ENCODE peak calls at places on chromosome 1, in six cellular contexts. One of them, this sample, is unnamed.

GRCh38 chr1:56639210-56639609 is 5.9 kb upstream of the PRKAA2 start:
- DNase-seq in uterus: no peak
- DNase-seq in Peyer's patch: no peak
- DNase-seq in endodermal cell: no peak
- DNase-seq in spleen: no peak
- DNase-seq in heart left ventricle: no peak
- DNase-seq in this sample: no peak

GRCh38 chr1:8059161-8059622 is 33.1 kb upstream of the ERRFI1 start:
- DNase-seq in uterus: no peak
- DNase-seq in Peyer's patch: no peak
- DNase-seq in endodermal cell: no peak
- DNase-seq in spleen: no peak
- DNase-seq in heart left ventricle: no peak
- DNase-seq in this sample: no peak

GRCh38 chr1:206911064-206911663 is 10.6 kb downstream of the FCMR start:
- DNase-seq in uterus: no peak
- DNase-seq in Peyer's patch: no peak
- DNase-seq in endodermal cell: peak
- DNase-seq in spleen: no peak
- DNase-seq in heart left ventricle: no peak
- DNase-seq in this sample: peak

GRCh38 chr1:194252189-194252588 is 1065.8 kb upstream of the B3GALT2 start:
- DNase-seq in uterus: no peak
- DNase-seq in Peyer's patch: no peak
- DNase-seq in endodermal cell: no peak
- DNase-seq in spleen: no peak
- DNase-seq in heart left ventricle: no peak
- DNase-seq in this sample: no peak

GRCh38 chr1:46479744-46480350 is 9.8 kb upstream of the DMBX1 start:
- DNase-seq in uterus: no peak
- DNase-seq in Peyer's patch: no peak
- DNase-seq in endodermal cell: peak
- DNase-seq in spleen: peak
- DNase-seq in heart left ventricle: no peak
- DNase-seq in this sample: peak

GRCh38 chr1:55632058-55632457 is 416.9 kb upstream of the USP24 start:
- DNase-seq in uterus: no peak
- DNase-seq in Peyer's patch: no peak
- DNase-seq in endodermal cell: no peak
- DNase-seq in spleen: no peak
- DNase-seq in heart left ventricle: no peak
- DNase-seq in this sample: no peak

GRCh38 chr1:15111597-15111996 is 42.0 kb upstream of the TMEM51 start:
- DNase-seq in uterus: no peak
- DNase-seq in Peyer's patch: no peak
- DNase-seq in endodermal cell: no peak
- DNase-seq in spleen: no peak
- DNase-seq in heart left ventricle: no peak
- DNase-seq in this sample: no peak

GRCh38 chr1:200989337-200989736 is 34.2 kb downstream of the KIF21B start:
- DNase-seq in uterus: no peak
- DNase-seq in Peyer's patch: no peak
- DNase-seq in endodermal cell: no peak
- DNase-seq in spleen: no peak
- DNase-seq in heart left ventricle: no peak
- DNase-seq in this sample: no peak

GRCh38 chr1:94316836-94317789 is 79.7 kb upstream of the ARHGAP29 start:
- DNase-seq in uterus: no peak
- DNase-seq in Peyer's patch: no peak
- DNase-seq in endodermal cell: no peak
- DNase-seq in spleen: no peak
- DNase-seq in heart left ventricle: no peak
- DNase-seq in this sample: no peak

GRCh38 chr1:58922302-58923089 is 138.6 kb upstream of the JUN start:
- DNase-seq in uterus: peak
- DNase-seq in Peyer's patch: peak
- DNase-seq in endodermal cell: no peak
- DNase-seq in spleen: no peak
- DNase-seq in heart left ventricle: peak
- DNase-seq in this sample: no peak

GRCh38 chr1:39404876-39405275 is 86.6 kb upstream of the BMP8A start:
- DNase-seq in uterus: no peak
- DNase-seq in Peyer's patch: no peak
- DNase-seq in endodermal cell: no peak
- DNase-seq in spleen: no peak
- DNase-seq in heart left ventricle: no peak
- DNase-seq in this sample: no peak

GRCh38 chr1:159008744-159009188 is 941 bp upstream of the IFI16 start:
- DNase-seq in uterus: no peak
- DNase-seq in Peyer's patch: peak
- DNase-seq in endodermal cell: no peak
- DNase-seq in spleen: peak
- DNase-seq in heart left ventricle: no peak
- DNase-seq in this sample: no peak
- H3K4me3 ChIP-seq in uterus: no peak
- H3K4me3 ChIP-seq in Peyer's patch: peak
- H3K4me3 ChIP-seq in endodermal cell: no peak
- H3K4me3 ChIP-seq in spleen: peak
- H3K4me3 ChIP-seq in heart left ventricle: peak
- H3K4me3 ChIP-seq in this sample: no peak

DNA sequence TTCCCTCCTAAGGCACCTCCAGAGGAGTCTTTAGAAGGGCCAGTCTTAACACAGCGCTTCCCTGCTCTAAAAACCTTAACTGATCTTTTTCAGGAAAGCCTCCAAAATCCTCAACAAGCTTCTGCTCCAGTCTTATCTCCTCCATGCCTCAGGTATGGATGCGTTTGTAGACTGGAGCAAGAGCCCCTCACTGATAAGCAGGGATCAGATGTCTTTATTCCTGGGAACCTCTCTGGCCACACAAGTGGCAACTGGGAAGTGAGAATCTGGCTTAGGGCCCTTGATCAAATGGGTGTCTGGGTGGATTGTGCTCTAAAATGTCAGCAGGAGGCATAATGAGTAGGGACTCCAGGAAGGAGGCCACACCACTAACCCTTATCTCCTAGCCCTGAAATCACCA is 1.4 kb downstream of the ZBTB8A start:
- DNase-seq in uterus: no peak
- DNase-seq in Peyer's patch: no peak
- DNase-seq in endodermal cell: peak
- DNase-seq in spleen: no peak
- DNase-seq in heart left ventricle: no peak
- DNase-seq in this sample: peak
- H3K4me3 ChIP-seq in uterus: no peak
- H3K4me3 ChIP-seq in Peyer's patch: no peak
- H3K4me3 ChIP-seq in endodermal cell: peak
- H3K4me3 ChIP-seq in spleen: peak
- H3K4me3 ChIP-seq in heart left ventricle: peak
- H3K4me3 ChIP-seq in this sample: peak

GRCh38 chr1:161198206-161198876 is 513 bp downstream of the ADAMTS4 start:
- DNase-seq in uterus: peak
- DNase-seq in Peyer's patch: no peak
- DNase-seq in endodermal cell: peak
- DNase-seq in spleen: peak
- DNase-seq in heart left ventricle: peak
- DNase-seq in this sample: peak

GRCh38 chr1:161197560-161198205 is 1.2 kb downstream of the ADAMTS4 start:
- DNase-seq in uterus: no peak
- DNase-seq in Peyer's patch: no peak
- DNase-seq in endodermal cell: no peak
- DNase-seq in spleen: peak
- DNase-seq in heart left ventricle: no peak
- DNase-seq in this sample: no peak

GRCh38 chr1:161199506-161200119 is 759 bp upstream of the ADAMTS4 start:
- DNase-seq in uterus: no peak
- DNase-seq in Peyer's patch: no peak
- DNase-seq in endodermal cell: peak
- DNase-seq in spleen: peak
- DNase-seq in heart left ventricle: peak
- DNase-seq in this sample: peak

GRCh38 chr1:161200421-161200991 is 1.7 kb upstream of the ADAMTS4 start:
- DNase-seq in uterus: no peak
- DNase-seq in Peyer's patch: no peak
- DNase-seq in endodermal cell: peak
- DNase-seq in spleen: peak
- DNase-seq in heart left ventricle: no peak
- DNase-seq in this sample: peak

DNA sequence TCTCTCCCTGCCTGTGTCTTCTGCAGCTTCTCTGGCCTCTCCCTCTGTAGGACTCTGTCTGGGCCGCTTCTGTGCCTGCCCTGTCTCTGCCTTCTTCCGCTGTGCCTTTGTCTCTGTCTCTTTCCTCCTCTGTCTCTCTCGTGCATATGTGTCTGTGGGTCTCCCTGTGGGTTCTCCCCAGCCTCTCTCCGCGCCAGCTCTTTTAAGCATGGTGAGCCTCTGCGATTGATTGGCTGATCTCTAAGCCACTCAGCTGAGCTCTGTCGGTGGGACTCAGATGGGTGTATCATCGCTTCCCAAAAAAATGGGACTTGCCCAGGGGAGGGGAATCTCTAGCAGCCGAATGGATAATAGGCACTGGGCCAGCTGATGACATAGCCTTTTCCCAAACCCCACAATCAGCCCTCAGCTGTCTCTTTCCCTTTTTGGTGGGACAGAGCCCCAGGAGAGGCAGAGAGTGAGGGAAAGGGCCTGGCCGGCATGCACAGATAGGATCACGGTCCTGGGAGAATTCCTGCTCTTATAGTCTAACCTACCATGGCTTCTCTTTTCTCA is at the start of gene ADAMTS4:
- DNase-seq in uterus: peak
- DNase-seq in Peyer's patch: peak
- DNase-seq in endodermal cell: peak
- DNase-seq in spleen: peak
- DNase-seq in heart left ventricle: peak
- DNase-seq in this sample: peak
- H3K4me3 ChIP-seq in uterus: peak
- H3K4me3 ChIP-seq in Peyer's patch: peak
- H3K4me3 ChIP-seq in endodermal cell: no peak
- H3K4me3 ChIP-seq in spleen: peak
- H3K4me3 ChIP-seq in heart left ventricle: peak
- H3K4me3 ChIP-seq in this sample: peak

GRCh38 chr1:230172016-230172356 is 104.9 kb downstream of the GALNT2 start:
- DNase-seq in uterus: no peak
- DNase-seq in Peyer's patch: peak
- DNase-seq in endodermal cell: peak
- DNase-seq in spleen: no peak
- DNase-seq in heart left ventricle: peak
- DNase-seq in this sample: no peak

GRCh38 chr1:230170610-230171009 is 103.6 kb downstream of the GALNT2 start:
- DNase-seq in uterus: no peak
- DNase-seq in Peyer's patch: no peak
- DNase-seq in endodermal cell: peak
- DNase-seq in spleen: no peak
- DNase-seq in heart left ventricle: peak
- DNase-seq in this sample: no peak

GRCh38 chr1:230171337-230172015 is 104.4 kb downstream of the GALNT2 start:
- DNase-seq in uterus: no peak
- DNase-seq in Peyer's patch: peak
- DNase-seq in endodermal cell: peak
- DNase-seq in spleen: no peak
- DNase-seq in heart left ventricle: no peak
- DNase-seq in this sample: no peak

GRCh38 chr1:230169454-230170152 is 102.6 kb downstream of the GALNT2 start:
- DNase-seq in uterus: no peak
- DNase-seq in Peyer's patch: peak
- DNase-seq in endodermal cell: peak
- DNase-seq in spleen: no peak
- DNase-seq in heart left ventricle: peak
- DNase-seq in this sample: no peak

DNA sequence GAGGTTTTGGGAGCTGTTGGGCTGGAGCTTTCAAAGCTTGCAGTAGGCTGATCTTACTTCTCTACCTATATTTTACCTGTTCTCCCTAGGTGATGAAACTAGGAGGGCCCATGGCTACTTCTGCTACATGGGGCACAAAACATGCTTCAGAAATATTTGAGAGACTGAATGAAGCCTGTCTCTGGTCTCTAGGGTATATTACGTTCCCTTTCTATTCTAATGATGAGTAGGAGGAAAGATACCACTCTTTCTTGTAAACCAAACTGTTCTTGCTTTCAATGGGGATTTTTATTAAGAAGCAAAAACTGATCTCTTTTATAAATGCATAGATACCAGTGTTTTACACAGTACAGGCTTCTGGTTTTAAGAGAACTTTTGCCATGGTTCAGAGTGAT is 103.1 kb downstream of the GALNT2 start:
- DNase-seq in uterus: no peak
- DNase-seq in Peyer's patch: no peak
- DNase-seq in endodermal cell: no peak
- DNase-seq in spleen: no peak
- DNase-seq in heart left ventricle: no peak
- DNase-seq in this sample: no peak
- H3K4me3 ChIP-seq in uterus: no peak
- H3K4me3 ChIP-seq in Peyer's patch: no peak
- H3K4me3 ChIP-seq in endodermal cell: no peak
- H3K4me3 ChIP-seq in spleen: no peak
- H3K4me3 ChIP-seq in heart left ventricle: peak
- H3K4me3 ChIP-seq in this sample: no peak

GRCh38 chr1:224615861-224616760 is at the start of gene CNIH3:
- DNase-seq in uterus: no peak
- DNase-seq in Peyer's patch: no peak
- DNase-seq in endodermal cell: peak
- DNase-seq in spleen: peak
- DNase-seq in heart left ventricle: no peak
- DNase-seq in this sample: peak
- H3K4me3 ChIP-seq in uterus: peak
- H3K4me3 ChIP-seq in Peyer's patch: peak
- H3K4me3 ChIP-seq in endodermal cell: peak
- H3K4me3 ChIP-seq in spleen: peak
- H3K4me3 ChIP-seq in heart left ventricle: peak
- H3K4me3 ChIP-seq in this sample: peak